ENCODE peak calls at places on chromosomes 5 and 9, in seven cellular contexts. Y, A, H, T, Q, R and G are unnamed samples.

GRCh38 chr5:173677125-173677672 is 60.7 kb upstream of the BOD1 start:
- DNase-seq in A (no peak), R (no peak), Y (no peak), T (no peak), H (no peak), Q (no peak), G (no peak)

GRCh38 chr5:169142264-169142970 is 158.5 kb downstream of the SLIT3 start:
- DNase-seq in A (no peak), T (no peak), Q (no peak), Y (no peak), R (no peak), H (peak; percentile 52), G (no peak)

GRCh38 chr5:9621379-9621903 is 8.7 kb downstream of the TAS2R1 start:
- DNase-seq in R (no peak), Y (no peak), Q (peak; percentile 93), T (no peak), H (no peak), A (no peak), G (no peak)

GRCh38 chr9:92097997-92098482 is 17.2 kb downstream of the SPTLC1 start:
- DNase-seq in Y (peak; percentile 70), Q (no peak), H (peak; percentile 93), R (no peak), A (no peak), T (no peak), G (no peak)

GRCh38 chr5:80128129-80128528 is 93.0 kb downstream of the THBS4 start:
- DNase-seq in R (no peak), Q (no peak), T (no peak), Y (no peak), H (no peak), A (no peak), G (no peak)

GRCh38 chr5:32261198-32261597 is 51.5 kb downstream of the MTMR12 start:
- DNase-seq in H (no peak), Q (no peak), R (no peak), A (no peak), Y (no peak), T (no peak), G (no peak)

GRCh38 chr9:38068616-38068865 is 486 bp downstream of the SHB start:
- DNase-seq in A (no peak), Y (no peak), R (no peak), Q (no peak), T (peak; percentile 51), H (peak; percentile 35), G (no peak)

GRCh38 chr9:109214414-109214813 is 47.4 kb upstream of the FRRS1L start:
- DNase-seq in A (no peak), T (no peak), H (no peak), R (no peak), Y (no peak), Q (no peak), G (no peak)

GRCh38 chr5:3313569-3313968 is 282.1 kb upstream of the IRX1 start:
- DNase-seq in Y (no peak), A (no peak), H (no peak), Q (no peak), R (no peak), T (no peak), G (no peak)

GRCh38 chr5:85591311-85591710 is 1026.4 kb upstream of the COX7C start:
- DNase-seq in T (no peak), A (no peak), Y (no peak), R (no peak), Q (no peak), H (no peak), G (no peak)

GRCh38 chr5:131774652-131775367 is 22.0 kb downstream of the FNIP1 start:
- DNase-seq in Q (no peak), R (no peak), T (no peak), Y (no peak), H (no peak), A (no peak), G (no peak)

GRCh38 chr5:179121667-179122111 is 61.5 kb downstream of the ZNF354C start:
- DNase-seq in Q (no peak), R (no peak), H (no peak), T (no peak), Y (no peak), A (no peak), G (no peak)

GRCh38 chr5:108146222-108146621 is 235.7 kb downstream of the FBXL17 start:
- DNase-seq in H (no peak), R (no peak), A (no peak), T (no peak), Q (no peak), Y (no peak), G (no peak)

GRCh38 chr9:80976417-80976816 is 712.9 kb downstream of the TLE1 start:
- DNase-seq in T (no peak), Q (no peak), Y (no peak), H (no peak), R (no peak), A (no peak), G (no peak)

GRCh38 chr9:4933177-4933576 is 51.9 kb upstream of the JAK2 start:
- DNase-seq in H (no peak), R (no peak), T (no peak), Y (no peak), A (no peak), Q (no peak), G (no peak)

GRCh38 chr9:91360551-91361293 is 996 bp downstream of the AUH start:
- DNase-seq in A (no peak), R (no peak), T (no peak), Y (no peak), Q (no peak), H (no peak), G (no peak)

GRCh38 chr9:28774433-28775029 is 1201.2 kb upstream of the C9orf72 start:
- DNase-seq in Q (no peak), T (peak; percentile 44), Y (no peak), R (no peak), H (no peak), A (peak; percentile 5), G (no peak)

GRCh38 chr5:21159526-21160059 is 1171.6 kb upstream of the CDH18 start:
- DNase-seq in Q (no peak), R (no peak), T (no peak), Y (no peak), A (no peak), H (no peak), G (no peak)

GRCh38 chr5:112693301-112693700 is 44.4 kb upstream of the APC start:
- DNase-seq in H (no peak), Y (no peak), A (no peak), R (no peak), Q (no peak), T (no peak), G (no peak)

GRCh38 chr5:61479850-61480614 is 148.0 kb downstream of the ZSWIM6 start:
- DNase-seq in R (no peak), T (no peak), A (no peak), Q (no peak), H (no peak), Y (no peak), G (no peak)

GRCh38 chr5:91670565-91670964 is 287.4 kb upstream of the ARRDC3 start:
- DNase-seq in Y (no peak), H (no peak), Q (no peak), A (no peak), R (no peak), T (no peak), G (no peak)

GRCh38 chr9:71587576-71588362 is 180.5 kb downstream of the CEMIP2 start:
- DNase-seq in Q (no peak), R (no peak), T (no peak), A (no peak), Y (no peak), H (no peak), G (no peak)

GRCh38 chr9:113919422-113919821 is 43.3 kb downstream of the ZNF618 start:
- DNase-seq in T (no peak), Q (no peak), R (no peak), Y (no peak), A (no peak), H (no peak), G (no peak)

GRCh38 chr5:82165740-82166530 is 112.2 kb downstream of the RPS23 start:
- DNase-seq in A (peak; percentile 82), Y (peak; percentile 84), T (peak; percentile 90), Q (no peak), H (peak; percentile 61), R (peak; percentile 7), G (peak; percentile 17)

GRCh38 chr5:55509768-55510522 is 24.8 kb downstream of the PLPP1 start:
- DNase-seq in R (no peak), Q (no peak), H (peak; percentile 42), A (no peak), T (no peak), Y (no peak), G (no peak)

GRCh38 chr5:145478651-145479050 is 356.5 kb downstream of the PRELID2 start:
- DNase-seq in H (no peak), Y (no peak), T (no peak), A (no peak), Q (peak; percentile 15), R (no peak), G (no peak)

GRCh38 chr5:153888781-153889180 is 149.9 kb downstream of the FAM114A2 start:
- DNase-seq in Y (no peak), H (no peak), A (no peak), Q (no peak), T (no peak), R (no peak), G (no peak)

GRCh38 chr9:83707518-83707767 is 315 bp downstream of the UBQLN1 start:
- DNase-seq in R (peak; percentile 45), H (no peak), Y (no peak), Q (peak; percentile 48), T (no peak), A (no peak), G (no peak)

GRCh38 chr9:126327016-126327749 is 554 bp downstream of the MVB12B start:
- DNase-seq in Q (no peak), A (peak; percentile 46), H (no peak), Y (no peak), R (no peak), T (no peak), G (peak; percentile 5)

GRCh38 chr5:10233505-10233904 is 16.2 kb downstream of the ATPSCKMT start:
- DNase-seq in R (no peak), H (no peak), T (no peak), A (no peak), Y (no peak), Q (peak; percentile 69), G (no peak)

GRCh38 chr5:173327084-173327947 is 898 bp downstream of the STC2 start:
- DNase-seq in T (no peak), Y (no peak), R (no peak), A (no peak), Q (no peak), H (no peak), G (no peak)

GRCh38 chr5:133869675-133869978 is 98.8 kb downstream of the C5orf15 start:
- DNase-seq in A (no peak), Y (no peak), H (no peak), Q (no peak), R (no peak), T (no peak), G (no peak)

GRCh38 chr5:146828385-146828784 is 50.2 kb downstream of the PPP2R2B start:
- DNase-seq in Y (no peak), A (no peak), T (no peak), R (no peak), H (no peak), Q (no peak), G (no peak)

GRCh38 chr5:66494437-66494836 is 101.8 kb upstream of the MAST4 start:
- DNase-seq in H (no peak), Q (no peak), T (no peak), A (no peak), Y (no peak), R (no peak), G (no peak)

GRCh38 chr9:110752766-110753165 is 84.2 kb downstream of the MUSK start:
- DNase-seq in A (no peak), R (no peak), Y (peak; percentile 74), Q (peak; percentile 82), T (no peak), H (no peak), G (no peak)

GRCh38 chr5:154445422-154446182 is at the start of gene SAP30L:
- DNase-seq in Q (peak; percentile 55), R (peak; percentile 92), A (peak; percentile 89), H (peak; percentile 97), Y (peak; percentile 71), T (peak; percentile 85), G (peak; percentile 89)

GRCh38 chr5:141960449-141961323 is 2.7 kb upstream of the PCDH12 start:
- DNase-seq in T (peak; percentile 85), Q (peak; percentile 30), Y (no peak), A (peak; percentile 72), H (peak; percentile 93), R (peak; percentile 79), G (peak; percentile 81)